ENCODE peak calls at places on chromosomes 11 and 22, in six cellular contexts. Y, X, R, H, U and G are unnamed samples. For H3K4me1, the result is how much of the 10 kb centered on the place peaks cover.

GRCh38 chr11:116454020-116454645 is 318.7 kb downstream of the BUD13 start:
- DNase-seq in Y (peak), X (peak), R (no peak), H (no peak), U (peak), G (peak)

GRCh38 chr11:77244277-77245014 is 57.0 kb downstream of the GDPD4 start:
- DNase-seq in Y (no peak), X (no peak), R (no peak), H (no peak), U (no peak), G (no peak)

GRCh38 chr11:129372609-129373488 is 2.8 kb upstream of the BARX2 start:
- DNase-seq in Y (no peak), X (no peak), R (no peak), H (no peak), U (no peak), G (no peak)

GRCh38 chr11:128772814-128773213 is 78.9 kb downstream of the FLI1 start:
- DNase-seq in Y (peak), X (peak), R (peak), H (peak), U (peak), G (no peak)

GRCh38 chr11:124681421-124681820 is 7.7 kb downstream of the SPA17 start:
- DNase-seq in Y (no peak), X (no peak), R (no peak), H (no peak), U (no peak), G (no peak)

GRCh38 chr11:110337570-110338193 is 41.3 kb upstream of the RDX start:
- DNase-seq in Y (peak), X (no peak), R (no peak), H (no peak), U (no peak), G (no peak)

GRCh38 chr11:65181569-65182257 is at the start of gene CAPN1:
- DNase-seq in Y (peak), X (peak), R (peak), H (peak), U (peak), G (peak)

GRCh38 chr11:47308050-47308823 is 38.3 kb downstream of the MADD start:
- DNase-seq in Y (no peak), X (no peak), R (no peak), H (no peak), U (no peak), G (peak)

GRCh38 chr22:31179345-31179744 is 19.4 kb downstream of the RNF185 start:
- DNase-seq in Y (no peak), X (no peak), R (no peak), H (peak), U (peak), G (no peak)

GRCh38 chr22:19523240-19524169 is 705 bp downstream of the CLDN5 start:
- DNase-seq in Y (no peak), X (no peak), R (no peak), H (no peak), U (peak), G (no peak)

GRCh38 chr11:43517518-43517917 is 158.8 kb downstream of the TTC17 start:
- DNase-seq in Y (no peak), X (no peak), R (no peak), H (no peak), U (no peak), G (no peak)

GRCh38 chr11:128810784-128811514 is 56.1 kb downstream of the KCNJ1 start:
- DNase-seq in Y (no peak), X (no peak), R (no peak), H (no peak), U (no peak), G (no peak)

GRCh38 chr11:21909145-21909544 is 283.7 kb upstream of the ANO5 start:
- DNase-seq in Y (no peak), X (no peak), R (no peak), H (no peak), U (no peak), G (no peak)

GRCh38 chr11:111351374-111352081 is 27.5 kb downstream of the POU2AF1 start:
- DNase-seq in Y (no peak), X (no peak), R (no peak), H (no peak), U (no peak), G (no peak)

GRCh38 chr11:27392715-27393114 is 29.7 kb upstream of the CCDC34 start:
- DNase-seq in Y (peak), X (no peak), R (no peak), H (no peak), U (no peak), G (no peak)

GRCh38 chr11:112017538-112017937 is 7.7 kb upstream of the DLAT start:
- DNase-seq in Y (peak), X (no peak), R (no peak), H (no peak), U (peak), G (no peak)

GRCh38 chr11:122732342-122733300 is 77.1 kb downstream of the UBASH3B start:
- DNase-seq in Y (no peak), X (no peak), R (no peak), H (no peak), U (no peak), G (no peak)

GRCh38 chr11:1649021-1649420 is 19.4 kb downstream of the KRTAP5-5 start:
- DNase-seq in Y (no peak), X (no peak), R (peak), H (peak), U (no peak), G (no peak)

GRCh38 chr22:43006016-43006505 is 8.9 kb downstream of the PACSIN2 start:
- DNase-seq in Y (no peak), X (no peak), R (no peak), H (no peak), U (no peak), G (no peak)

GRCh38 chr11:77188912-77189491 is 61.0 kb downstream of the MYO7A start:
- DNase-seq in Y (no peak), X (no peak), R (no peak), H (peak), U (no peak), G (no peak)

GRCh38 chr22:46793497-46793896 is 31.0 kb downstream of the TBC1D22A start:
- DNase-seq in Y (no peak), X (peak), R (no peak), H (no peak), U (no peak), G (no peak)

GRCh38 chr11:12897867-12898266 is 111.2 kb upstream of the RASSF10 start:
- DNase-seq in Y (no peak), X (no peak), R (no peak), H (peak), U (no peak), G (no peak)

GRCh38 chr11:1640076-1640946 is 10.7 kb downstream of the KRTAP5-5 start:
- DNase-seq in Y (peak), X (no peak), R (no peak), H (no peak), U (peak), G (no peak)

GRCh38 chr11:130148927-130149326 is 10.7 kb upstream of the ST14 start:
- DNase-seq in Y (no peak), X (no peak), R (no peak), H (no peak), U (no peak), G (no peak)

DNA sequence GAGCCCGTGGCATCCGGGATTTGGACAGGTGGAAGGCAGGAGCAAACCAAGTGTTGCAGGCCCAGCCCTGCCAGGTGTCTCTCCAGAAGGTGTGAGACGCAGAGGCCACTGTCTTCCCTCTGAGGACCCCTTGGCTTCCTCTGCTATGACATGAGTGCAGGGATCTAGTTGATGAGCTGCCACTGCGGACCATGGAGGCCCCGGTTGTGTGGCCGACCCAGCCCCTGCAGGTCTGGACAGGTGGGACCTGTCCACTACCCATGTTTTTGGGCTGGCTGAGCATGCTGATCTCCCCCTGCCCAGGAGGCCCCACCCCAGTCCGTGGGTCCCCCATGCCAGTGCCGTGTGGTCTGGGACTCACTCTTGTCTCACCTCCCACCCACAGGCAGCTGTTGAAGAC is 22.9 kb downstream of the PRR5 start:
- DNase-seq in Y (no peak), X (no peak), R (no peak), H (no peak), U (peak), G (no peak)
- H3K27ac ChIP-seq in Y (no peak), X (no peak), R (no peak), H (no peak), U (no peak), G (no peak)

DNA sequence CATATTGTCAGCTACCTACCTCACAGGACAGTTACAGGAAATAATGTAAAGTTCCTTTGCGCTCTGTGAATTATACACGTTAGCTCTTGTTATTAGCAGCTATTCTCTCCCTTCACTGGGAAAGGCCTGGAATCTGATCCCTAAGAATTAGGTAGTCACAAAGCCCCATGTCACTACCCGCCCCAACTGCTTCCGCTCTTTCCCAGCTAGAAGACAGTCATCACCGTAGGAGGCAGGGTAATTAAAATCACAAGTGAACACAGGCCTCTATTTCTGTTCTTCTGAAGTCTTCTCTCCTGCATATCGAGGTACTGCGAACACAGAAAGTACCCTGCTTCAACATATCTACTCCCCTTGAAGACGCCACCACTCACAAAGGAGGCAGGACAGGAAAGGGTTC is 12.6 kb upstream of the AHNAK start:
- DNase-seq in Y (no peak), X (no peak), R (no peak), H (peak), U (no peak), G (no peak)
- H3K4me1 ChIP-seq in Y (under half), X (under half), R (half or more), H (half or more), U (under half), G (under half)

DNA sequence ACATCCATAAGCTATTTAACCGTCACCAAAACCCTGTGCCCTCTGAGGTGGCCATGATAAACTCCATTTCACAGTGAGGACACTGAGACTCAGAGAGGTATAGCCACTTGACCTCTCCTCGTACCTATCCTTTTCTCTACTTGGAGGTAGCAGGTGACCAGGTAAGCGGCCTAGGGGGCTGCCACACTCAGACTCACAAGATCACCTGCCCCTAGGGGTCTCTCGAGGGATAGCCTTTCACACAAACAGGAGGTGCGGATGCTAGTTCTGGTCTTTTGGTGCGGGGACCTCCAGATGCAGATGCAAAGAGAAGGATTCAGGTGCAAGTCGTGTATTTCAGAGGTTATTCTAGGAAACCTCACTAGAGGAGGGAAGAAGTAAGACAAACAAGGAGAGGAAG is 14.6 kb downstream of the MS4A18 start:
- DNase-seq in Y (no peak), X (no peak), R (no peak), H (no peak), U (no peak), G (no peak)
- TF ChIP-seq CTCF in Y (no peak), X (no peak), R (no peak), H (no peak), U (no peak), G (no peak)

DNA sequence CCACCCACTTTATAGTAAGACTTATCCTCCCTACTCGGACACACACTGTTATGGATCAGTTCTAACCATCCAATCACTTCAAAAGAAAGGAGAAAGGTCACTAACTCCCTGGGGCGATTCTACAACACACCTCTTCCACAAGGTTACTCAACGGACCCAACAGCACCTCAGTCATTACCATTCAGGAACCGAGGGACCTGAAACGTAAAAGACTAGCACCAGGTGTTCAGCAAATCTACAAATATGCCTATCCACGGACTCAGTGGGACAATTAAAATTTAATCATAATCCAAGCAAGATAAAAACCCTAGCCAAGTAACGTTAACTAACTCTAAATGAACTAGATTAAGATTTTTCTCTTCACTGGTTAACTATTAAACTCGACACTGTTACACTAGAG is 1.6 kb downstream of the HNRNPUL2 start:
- DNase-seq in Y (no peak), X (no peak), R (no peak), H (no peak), U (no peak), G (no peak)
- H3K27ac ChIP-seq in Y (peak), X (peak), R (peak), H (peak), U (peak), G (peak)

DNA sequence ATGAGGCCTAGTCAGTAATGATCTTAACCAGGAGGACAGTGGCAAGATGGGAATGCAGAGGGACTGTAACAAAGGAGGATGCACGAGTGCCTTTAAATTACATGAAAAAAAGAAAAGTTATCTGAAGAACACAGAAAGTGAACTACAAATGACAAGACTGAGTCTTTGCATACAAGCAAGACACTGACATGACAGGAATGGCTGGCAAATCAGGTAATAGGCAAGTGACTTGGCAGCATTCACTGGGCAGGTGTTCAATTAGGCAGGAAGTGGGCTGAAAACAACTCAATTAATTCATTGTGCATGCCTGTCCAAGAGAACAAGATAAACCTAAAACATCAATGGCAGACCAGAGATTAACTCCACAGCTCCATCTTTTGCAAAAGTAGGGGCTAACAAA is 24.0 kb downstream of the SMCO4 start:
- DNase-seq in Y (no peak), X (no peak), R (no peak), H (no peak), U (no peak), G (no peak)
- H3K4me1 ChIP-seq in Y (under half), X (under half), R (under half), H (under half), U (under half), G (under half)

GRCh38 chr22:41923595-41924276 is 2.9 kb downstream of the TNFRSF13C start:
- DNase-seq in Y (no peak), X (no peak), R (no peak), H (no peak), U (no peak), G (no peak)

GRCh38 chr22:41922940-41923594 is 3.5 kb downstream of the TNFRSF13C start:
- DNase-seq in Y (no peak), X (no peak), R (no peak), H (no peak), U (no peak), G (no peak)

GRCh38 chr22:41927813-41928212 is 1.2 kb upstream of the TNFRSF13C start:
- DNase-seq in Y (no peak), X (no peak), R (no peak), H (no peak), U (no peak), G (no peak)

GRCh38 chr22:41928416-41929157 is 2.0 kb upstream of the TNFRSF13C start:
- DNase-seq in Y (no peak), X (no peak), R (no peak), H (no peak), U (no peak), G (no peak)

GRCh38 chr22:41925783-41926460 is 684 bp downstream of the TNFRSF13C start:
- DNase-seq in Y (peak), X (peak), R (no peak), H (peak), U (peak), G (peak)
- TF ChIP-seq CTCF in Y (peak), X (peak), R (peak), H (peak), U (peak), G (no peak)

DNA sequence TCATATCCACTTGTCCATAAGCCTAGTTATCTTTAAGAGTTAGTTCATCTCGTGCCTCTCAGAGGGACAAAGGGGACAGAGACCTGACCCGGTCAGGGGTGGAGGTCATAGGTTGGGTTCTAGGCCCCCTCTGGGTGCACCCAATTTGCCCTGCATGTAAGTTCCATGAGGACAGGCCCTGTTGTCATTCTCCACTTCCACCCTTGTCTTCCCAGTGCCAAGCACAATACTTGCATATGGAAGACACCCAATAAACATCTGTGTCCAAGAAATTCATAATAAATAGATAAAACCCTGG is 1.3 kb upstream of the YIF1A start:
- DNase-seq in Y (no peak), X (no peak), R (no peak), H (no peak), U (no peak), G (no peak)
- H3K27ac ChIP-seq in Y (no peak), X (no peak), R (no peak), H (no peak), U (no peak), G (no peak)

DNA sequence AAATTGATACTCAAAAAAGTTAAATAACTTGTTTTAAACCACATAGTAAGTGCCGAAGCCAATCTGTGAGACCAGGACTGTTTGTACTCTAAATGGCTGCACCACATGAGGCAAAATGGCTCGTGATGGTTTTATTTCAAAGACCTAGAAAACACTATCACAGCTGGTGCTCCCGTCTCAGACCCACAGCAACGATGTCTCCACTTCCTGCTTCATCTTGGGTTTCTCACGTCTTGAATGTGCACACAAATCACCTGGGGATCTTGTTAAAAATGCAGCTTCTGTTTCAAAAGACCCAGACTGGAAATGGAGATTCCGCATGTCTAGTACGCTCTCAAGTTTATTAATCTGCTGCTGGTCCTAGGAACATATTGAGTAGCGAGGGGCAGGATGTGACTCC is 1.2 kb downstream of the CD3E start:
- DNase-seq in Y (no peak), X (no peak), R (no peak), H (no peak), U (no peak), G (no peak)
- H3K4me1 ChIP-seq in Y (under half), X (under half), R (under half), H (under half), U (under half), G (under half)

GRCh38 chr22:37930270-37930951 is 23.0 kb downstream of the C22orf23 start:
- DNase-seq in Y (no peak), X (no peak), R (no peak), H (no peak), U (no peak), G (peak)
- TF ChIP-seq CTCF in Y (peak), X (peak), R (peak), H (peak), U (peak), G (no peak)